ENCODE peak calls at places on chromosomes 6 and 20, in five cellular contexts. R is neuronal stem cell, C is H9, T is mesenchymal stem cell, N is H1. U is an unnamed sample.

GRCh38 chr6:142088858-142089216 is 43.9 kb upstream of the GJE1 start:
- DNase-seq in R (no peak), C (peak), T (peak), N (peak), U (peak)

GRCh38 chr6:79231101-79231500 is 3.4 kb downstream of the HMGN3 start:
- DNase-seq in R (no peak), C (no peak), T (no peak), N (no peak), U (peak)

GRCh38 chr6:167116109-167116837 is 6.6 kb upstream of the CCR6 start:
- DNase-seq in R (no peak), C (no peak), T (no peak), N (no peak), U (peak)

GRCh38 chr6:77173472-77174074 is 289.7 kb downstream of the HTR1B start:
- DNase-seq in R (no peak), C (peak), T (no peak), N (peak), U (peak)

GRCh38 chr6:13914346-13914745 is 10.4 kb upstream of the RNF182 start:
- DNase-seq in R (no peak), C (no peak), T (no peak), N (no peak), U (no peak)

GRCh38 chr6:36350681-36351091 is 14.0 kb upstream of the BNIP5 start:
- DNase-seq in R (no peak), C (no peak), T (peak), N (no peak), U (peak)

GRCh38 chr6:28587011-28587745 is 61.5 kb downstream of the GPX5 start:
- DNase-seq in R (no peak), C (peak), T (peak), N (peak), U (peak)

GRCh38 chr6:148746363-148747144 is at the start of gene UST:
- DNase-seq in R (peak), C (peak), T (peak), N (peak), U (peak)

GRCh38 chr20:24098886-24099285 is 110.3 kb upstream of the GGTLC1 start:
- DNase-seq in R (no peak), C (no peak), T (no peak), N (no peak), U (peak)

GRCh38 chr6:129497591-129498555 is 212.1 kb downstream of the ARHGAP18 start:
- DNase-seq in R (no peak), C (no peak), T (no peak), N (no peak), U (no peak)
- H3K27ac ChIP-seq in R (no peak), C (no peak), T (no peak), N (no peak), U (no peak)

GRCh38 chr6:3601570-3601969 is 144.7 kb upstream of the SLC22A23 start:
- DNase-seq in R (no peak), C (no peak), T (no peak), N (no peak), U (no peak)

GRCh38 chr6:3607171-3607570 is 144.3 kb downstream of the PXDC1 start:
- DNase-seq in R (no peak), C (no peak), T (no peak), N (no peak), U (peak)

GRCh38 chr6:3608159-3608558 is 143.4 kb downstream of the PXDC1 start:
- DNase-seq in R (no peak), C (no peak), T (no peak), N (no peak), U (no peak)

GRCh38 chr6:3607599-3607998 is 143.9 kb downstream of the PXDC1 start:
- DNase-seq in R (no peak), C (no peak), T (no peak), N (no peak), U (no peak)

DNA sequence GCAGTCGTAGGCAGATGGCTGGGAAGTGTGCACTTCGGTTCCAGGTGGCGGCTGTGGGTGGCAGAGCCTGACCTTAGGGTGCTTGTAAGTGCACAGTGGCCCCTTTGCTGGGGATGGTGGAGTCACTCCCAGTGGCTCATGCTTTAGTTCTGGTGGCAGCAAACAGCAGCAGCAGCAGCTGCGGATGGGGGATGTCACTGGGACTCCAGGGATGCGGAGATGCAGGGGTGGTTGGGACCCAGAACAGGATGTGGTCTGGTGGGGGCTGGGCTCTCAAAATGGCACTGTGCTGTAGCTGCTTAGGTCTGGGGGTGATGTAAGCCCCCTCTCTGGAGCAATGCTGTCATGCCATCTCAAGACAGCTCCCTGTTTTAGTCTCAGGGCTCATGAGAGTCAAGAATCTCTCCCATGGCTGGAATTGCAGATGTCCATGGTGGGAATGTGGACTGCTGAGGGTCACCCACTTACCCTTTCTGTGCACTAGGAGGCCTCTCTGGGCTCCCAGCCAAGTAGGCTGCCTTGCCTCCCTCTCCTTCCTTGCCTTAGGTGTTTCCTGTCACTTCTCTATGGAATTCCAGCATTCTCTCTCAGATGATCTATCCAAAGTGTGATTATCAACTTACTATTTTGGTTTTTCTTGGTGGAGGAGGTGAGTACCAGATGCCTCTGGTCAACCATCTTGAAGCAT is 146.7 kb upstream of the SLC22A23 start:
- DNase-seq in R (no peak), C (no peak), T (peak), N (no peak), U (no peak)
- H2BK12ac ChIP-seq in R (no peak), C (no peak), T (no peak), N (no peak), U (no peak)

GRCh38 chr6:143687604-143688003 is 9.8 kb downstream of the PHACTR2 start:
- DNase-seq in R (no peak), C (no peak), T (no peak), N (no peak), U (no peak)
- H3K27ac ChIP-seq in R (no peak), C (no peak), T (no peak), N (no peak), U (no peak)

GRCh38 chr6:90082847-90083246 is 188.6 kb downstream of the GJA10 start:
- DNase-seq in R (no peak), C (no peak), T (peak), N (no peak), U (no peak)
- H2BK12ac ChIP-seq in R (no peak), C (no peak), T (no peak), N (no peak), U (no peak)

DNA sequence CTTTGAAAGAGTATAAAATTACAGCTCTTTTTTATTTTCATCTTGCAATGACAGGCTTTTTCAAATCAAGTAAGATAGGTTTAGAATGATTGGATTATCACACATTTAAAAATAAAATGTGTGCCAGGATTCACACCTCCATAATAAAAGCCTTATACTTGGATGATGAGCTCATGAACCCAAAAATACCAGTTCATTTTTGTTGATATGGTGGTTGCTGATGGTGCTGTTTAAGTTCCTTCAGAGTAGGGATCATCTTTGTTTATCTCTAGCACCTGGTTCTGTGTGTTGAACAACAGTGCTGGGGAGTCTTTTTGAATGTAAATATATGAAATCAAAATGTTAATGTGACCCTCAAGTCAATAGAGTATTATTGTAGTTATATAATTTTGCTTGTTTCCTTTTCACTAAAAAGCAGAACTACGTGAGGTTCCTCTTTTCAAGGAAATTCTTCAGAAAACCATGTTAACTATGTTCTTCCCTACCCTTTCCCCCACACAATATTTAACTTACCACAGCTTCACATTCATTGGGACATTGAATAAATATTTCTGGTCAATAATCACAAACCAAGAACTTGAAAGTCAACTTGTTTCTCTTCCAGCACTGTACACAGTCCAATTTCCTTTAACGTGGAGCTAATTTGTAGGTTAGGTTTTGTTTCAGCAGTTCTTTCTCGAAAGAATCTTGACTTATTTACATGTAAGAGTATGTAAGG is 945.8 kb upstream of the CITED2 start:
- DNase-seq in R (no peak), C (no peak), T (peak), N (no peak), U (peak)
- H3K27ac ChIP-seq in R (no peak), C (no peak), T (no peak), N (no peak), U (no peak)

DNA sequence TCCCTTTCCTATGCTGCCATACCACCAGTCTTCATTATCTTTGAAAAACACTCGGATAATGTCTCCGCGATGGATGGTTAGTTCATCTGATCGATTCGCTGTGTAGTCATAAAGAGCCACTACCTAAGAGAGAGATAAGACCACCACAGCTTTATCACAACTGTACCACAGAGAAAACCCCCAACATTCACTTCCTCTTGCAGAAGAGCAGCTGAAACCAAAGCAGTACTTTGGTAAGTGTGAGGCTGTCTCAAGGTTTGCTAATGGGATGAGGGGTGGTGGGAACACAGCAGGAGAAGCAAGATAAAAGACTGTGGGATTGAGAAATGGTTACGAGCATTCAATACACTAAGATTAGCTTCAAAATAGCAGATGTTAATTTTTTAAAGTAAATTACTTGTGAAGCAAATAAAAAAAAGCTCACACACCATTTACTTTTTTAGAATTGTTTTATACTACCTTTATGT is 142.1 kb downstream of the MYB start:
- DNase-seq in R (no peak), C (no peak), T (no peak), N (no peak), U (no peak)
- H2BK12ac ChIP-seq in R (no peak), C (no peak), T (no peak), N (no peak), U (no peak)

DNA sequence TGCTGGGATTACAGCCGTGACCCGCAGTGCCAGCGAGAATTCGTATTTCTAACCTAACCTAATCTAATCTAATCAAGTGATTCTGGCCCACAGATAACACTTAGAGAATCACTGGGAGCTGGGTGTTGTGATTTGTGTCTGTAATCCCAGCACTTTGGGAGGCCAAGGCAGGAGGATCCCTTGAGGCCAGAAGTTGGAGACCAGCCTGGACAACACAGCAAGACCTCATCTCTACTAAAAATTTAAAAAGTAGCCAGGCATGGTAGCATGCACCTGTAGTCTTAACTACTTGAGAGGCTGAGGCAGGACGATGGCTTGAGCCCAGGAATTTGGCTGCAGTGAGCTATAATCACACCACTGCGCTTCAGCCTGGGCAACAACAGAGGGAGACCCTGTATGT is 21.4 kb upstream of the NCOA3 start:
- DNase-seq in R (no peak), C (no peak), T (no peak), N (no peak), U (no peak)
- H3K27ac ChIP-seq in R (no peak), C (no peak), T (no peak), N (no peak), U (no peak)

GRCh38 chr6:47318236-47318974 is 8.7 kb upstream of the TNFRSF21 start:
- DNase-seq in R (no peak), C (no peak), T (no peak), N (no peak), U (no peak)
- H2BK12ac ChIP-seq in R (no peak), C (no peak), T (no peak), N (no peak), U (no peak)

GRCh38 chr20:47493954-47494293 is 7.8 kb upstream of the NCOA3 start:
- DNase-seq in R (no peak), C (no peak), T (no peak), N (no peak), U (peak)
- H3K27ac ChIP-seq in R (no peak), C (no peak), T (no peak), N (no peak), U (peak)

DNA sequence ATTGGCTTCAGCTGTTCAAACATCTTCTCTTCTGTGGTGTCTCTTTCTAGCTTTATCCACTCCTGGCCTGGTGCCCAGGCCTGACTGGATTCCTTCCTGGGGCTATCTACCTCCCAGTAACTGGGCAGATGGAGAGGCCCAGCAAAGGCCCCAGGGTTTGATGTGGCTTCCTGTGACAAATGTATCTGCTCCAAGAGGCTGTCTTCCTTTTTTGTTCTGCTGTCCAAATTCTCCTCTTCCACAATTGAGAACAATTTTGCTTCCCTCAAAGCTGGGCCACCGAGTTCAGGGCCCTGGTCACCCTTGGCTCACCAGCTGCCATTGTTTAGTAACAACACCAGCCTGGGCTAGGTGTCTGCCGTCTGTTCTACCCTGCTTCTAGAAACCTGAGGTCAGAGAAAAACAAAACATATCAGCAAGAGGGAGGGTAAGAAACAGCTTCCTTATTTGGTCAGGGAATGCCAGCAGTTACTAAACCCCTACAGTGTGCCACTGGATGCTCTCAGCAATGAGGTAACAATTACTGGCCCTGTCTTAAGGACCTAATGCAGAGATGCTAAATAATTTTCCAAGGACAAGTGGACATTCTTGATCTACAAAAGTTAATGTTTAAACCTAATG is 3.9 kb downstream of the ZFP57 start:
- DNase-seq in R (no peak), C (no peak), T (no peak), N (no peak), U (no peak)
- H2BK12ac ChIP-seq in R (no peak), C (peak), T (no peak), N (peak), U (peak)

U was measured in trophoblast cell.